ENCODE peak calls at places on chromosomes 16 and 17, in eight cellular contexts. D is NCI-H82; U is stimulated activated CD4-positive, alpha-beta T cell treated with anti-CD3 and anti-CD28 coated beads, Interleukin-1b, Interleukin-23, amount 100 ng/mL, for 24 hours; W is NCI-H1092 treated with DMSO at 0.1 percent for 48 hours; J is dorsolateral prefrontal cortex; B is activated CD8-positive, alpha-beta memory T cell treated with anti-CD3 and anti-CD28 coated beads, Interleukin-2, amount 10 ng/mL, durations not matched to agents 7 days and 5 days; O is pancreas; A is heart left ventricle. G is an unnamed sample.

GRCh38 chr17:11948791-11949190 is 48.5 kb downstream of the ZNF18 start:
- DNase-seq in D (no peak), U (no peak), W (peak; percentile 7), J (no peak), B (no peak), O (peak; percentile 33), A (no peak), G (no peak)

GRCh38 chr17:38351412-38352222 is at the start of gene SOCS7:
- DNase-seq in D (peak; percentile 95), U (peak; percentile 96), W (peak; percentile 91), J (peak; percentile 89), B (peak; percentile 93), O (peak; percentile 95), A (peak; percentile 96), G (peak; percentile 86)

GRCh38 chr17:42072323-42073187 is 22.2 kb upstream of the C17orf113 start:
- DNase-seq in D (no peak), U (no peak), W (no peak), J (no peak), B (no peak), O (peak; percentile 31), A (no peak), G (no peak)

GRCh38 chr17:40633871-40634270 is 13.7 kb downstream of the SMARCE1 start:
- DNase-seq in D (no peak), U (no peak), W (no peak), J (no peak), B (no peak), O (no peak), A (no peak), G (no peak)

GRCh38 chr16:583815-584591 is 5.9 kb upstream of the RAB40C start:
- DNase-seq in D (peak; percentile 49), U (no peak), W (peak; percentile 42), J (no peak), B (no peak), O (peak; percentile 37), A (no peak), G (no peak)

GRCh38 chr16:85362443-85362842 is 250.2 kb upstream of the CIBAR2 start:
- DNase-seq in D (no peak), U (no peak), W (no peak), J (no peak), B (no peak), O (no peak), A (no peak), G (no peak)

GRCh38 chr16:1645914-1646525 is 32.1 kb upstream of the JPT2 start:
- DNase-seq in D (no peak), U (peak; percentile 2), W (no peak), J (no peak), B (peak; percentile 66), O (no peak), A (no peak), G (no peak)

GRCh38 chr17:61490540-61490975 is 38.3 kb downstream of the TBX4 start:
- DNase-seq in D (no peak), U (no peak), W (no peak), J (no peak), B (no peak), O (no peak), A (no peak), G (no peak)

GRCh38 chr16:1054660-1055556 is 17.6 kb upstream of the SSTR5 start:
- DNase-seq in D (peak; percentile 44), U (no peak), W (no peak), J (peak; percentile 76), B (no peak), O (peak; percentile 68), A (peak; percentile 57), G (no peak)

GRCh38 chr17:75020331-75021110 is 8.1 kb downstream of the MRPL58 start:
- DNase-seq in D (no peak), U (no peak), W (no peak), J (no peak), B (no peak), O (no peak), A (no peak), G (no peak)

GRCh38 chr17:47993031-47993546 is 22.2 kb downstream of the CDK5RAP3 start:
- DNase-seq in D (no peak), U (no peak), W (peak; percentile 27), J (no peak), B (no peak), O (no peak), A (no peak), G (no peak)

GRCh38 chr17:61302911-61303310 is 96.7 kb upstream of the TBX2 start:
- DNase-seq in D (no peak), U (no peak), W (no peak), J (no peak), B (no peak), O (no peak), A (no peak), G (no peak)

GRCh38 chr17:6361733-6362132 is 73.2 kb downstream of the AIPL1 start:
- DNase-seq in D (peak; percentile 61), U (no peak), W (no peak), J (no peak), B (no peak), O (no peak), A (no peak), G (no peak)

GRCh38 chr16:89873109-89873821 is at the start of gene TCF25:
- DNase-seq in D (peak; percentile 91), U (peak; percentile 73), W (peak; percentile 87), J (peak; percentile 60), B (peak; percentile 89), O (peak; percentile 86), A (peak; percentile 86), G (peak; percentile 84)

GRCh38 chr17:47252766-47253512 is 688 bp upstream of the ITGB3 start:
- DNase-seq in D (no peak), U (no peak), W (no peak), J (no peak), B (no peak), O (no peak), A (no peak), G (no peak)

GRCh38 chr16:85927326-85927725 is 28.4 kb downstream of the IRF8 start:
- DNase-seq in D (no peak), U (no peak), W (no peak), J (no peak), B (no peak), O (no peak), A (no peak), G (no peak)